ENCODE peak calls at places on chromosomes 7 and 10, in five cellular contexts. M is endothelial cell of umbilical vein, Z is foreskin fibroblast, D is GM23338, Y is psoas muscle. T is an unnamed sample.

GRCh38 chr10:60362461-60362860 is 27.2 kb downstream of the ANK3 start:
- DNase-seq in M (no peak), Z (no peak), D (peak; percentile 55), Y (no peak), T (no peak)

GRCh38 chr10:42976353-42977031 is 100.4 kb upstream of the RET start:
- DNase-seq in M (no peak), Z (no peak), D (no peak), Y (no peak), T (no peak)

GRCh38 chr10:88793747-88794299 is 8.7 kb upstream of the LIPM start:
- DNase-seq in M (no peak), Z (peak; percentile 30), D (no peak), Y (no peak), T (no peak)

GRCh38 chr10:120365872-120366271 is 91.2 kb upstream of the PLPP4 start:
- DNase-seq in M (no peak), Z (no peak), D (no peak), Y (no peak), T (no peak)

GRCh38 chr10:131850490-131850880 is 50.3 kb upstream of the PPP2R2D start:
- DNase-seq in M (no peak), Z (no peak), D (no peak), Y (no peak), T (no peak)

GRCh38 chr10:123945506-123945905 is 53.9 kb upstream of the CPXM2 start:
- DNase-seq in M (no peak), Z (peak; percentile 28), D (peak; percentile 64), Y (no peak), T (no peak)

GRCh38 chr10:132869621-132870020 is 72.7 kb downstream of the CFAP46 start:
- DNase-seq in M (no peak), Z (no peak), D (no peak), Y (no peak), T (no peak)

GRCh38 chr7:38318803-38319416 is 45.5 kb upstream of the TARP start:
- DNase-seq in M (peak; percentile 74), Z (peak; percentile 42), D (peak; percentile 94), Y (no peak), T (peak; percentile 61)

GRCh38 chr10:122163182-122164027 is 107.7 kb upstream of the BTBD16 start:
- DNase-seq in M (peak; percentile 49), Z (no peak), D (peak; percentile 96), Y (no peak), T (no peak)

GRCh38 chr7:159070422-159071148 is 74.1 kb downstream of the VIPR2 start:
- DNase-seq in M (no peak), Z (peak; percentile 0), D (no peak), Y (no peak), T (no peak)

DNA sequence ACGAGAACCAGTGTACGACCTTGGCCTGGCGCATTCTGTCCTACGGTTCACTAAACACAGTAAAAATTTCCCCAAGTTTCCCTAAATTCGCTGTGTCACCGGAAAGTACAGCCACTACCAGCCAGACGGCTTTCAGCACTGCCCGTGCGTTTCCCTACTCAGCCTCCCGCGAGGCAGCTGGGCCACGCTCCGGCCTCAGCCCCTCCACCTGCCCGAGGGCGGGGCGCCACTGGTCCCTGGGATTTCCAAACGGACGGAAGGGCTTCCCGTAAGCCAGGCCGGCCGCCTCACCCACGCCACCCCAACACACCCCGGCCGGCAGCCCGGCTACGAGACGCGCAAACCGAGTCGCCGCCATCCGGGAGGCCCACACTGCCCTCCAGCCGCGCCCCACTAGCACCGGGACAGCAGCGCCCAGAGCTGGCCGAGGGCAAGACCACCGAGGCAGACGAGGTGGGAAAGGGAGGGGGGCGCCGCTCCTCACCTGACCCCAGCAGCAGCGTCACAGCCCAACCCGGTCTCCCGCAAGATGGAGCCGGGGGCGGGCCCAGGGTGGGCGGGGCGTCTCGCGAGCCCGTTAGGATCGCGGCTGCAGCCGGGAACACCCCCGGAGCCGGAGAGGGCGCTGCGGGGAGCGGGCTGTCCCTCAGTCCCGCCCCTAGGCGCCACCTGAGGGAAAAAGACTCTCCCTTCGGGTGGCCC is at the start of gene ANXA7:
- DNase-seq in M (peak; percentile 88), Z (peak; percentile 82), D (peak; percentile 96), Y (peak; percentile 95), T (peak; percentile 53)
- TF ChIP-seq CTCF in M (peak; percentile 57), Z (peak; percentile 3), D (peak; percentile 15), Y (peak; percentile 21), T (peak; percentile 24)

GRCh38 chr10:27392606-27393005 is 111.5 kb upstream of the RAB18 start:
- DNase-seq in M (no peak), Z (no peak), D (no peak), Y (no peak), T (no peak)
- TF ChIP-seq CTCF in M (no peak), Z (no peak), D (no peak), Y (no peak), T (no peak)

GRCh38 chr7:75945297-75946168 is 30.6 kb downstream of the POR start:
- DNase-seq in M (no peak), Z (peak; percentile 43), D (no peak), Y (peak; percentile 39), T (no peak)
- TF ChIP-seq CTCF in M (no peak), Z (no peak), D (peak; percentile 12), Y (no peak), T (no peak)

DNA sequence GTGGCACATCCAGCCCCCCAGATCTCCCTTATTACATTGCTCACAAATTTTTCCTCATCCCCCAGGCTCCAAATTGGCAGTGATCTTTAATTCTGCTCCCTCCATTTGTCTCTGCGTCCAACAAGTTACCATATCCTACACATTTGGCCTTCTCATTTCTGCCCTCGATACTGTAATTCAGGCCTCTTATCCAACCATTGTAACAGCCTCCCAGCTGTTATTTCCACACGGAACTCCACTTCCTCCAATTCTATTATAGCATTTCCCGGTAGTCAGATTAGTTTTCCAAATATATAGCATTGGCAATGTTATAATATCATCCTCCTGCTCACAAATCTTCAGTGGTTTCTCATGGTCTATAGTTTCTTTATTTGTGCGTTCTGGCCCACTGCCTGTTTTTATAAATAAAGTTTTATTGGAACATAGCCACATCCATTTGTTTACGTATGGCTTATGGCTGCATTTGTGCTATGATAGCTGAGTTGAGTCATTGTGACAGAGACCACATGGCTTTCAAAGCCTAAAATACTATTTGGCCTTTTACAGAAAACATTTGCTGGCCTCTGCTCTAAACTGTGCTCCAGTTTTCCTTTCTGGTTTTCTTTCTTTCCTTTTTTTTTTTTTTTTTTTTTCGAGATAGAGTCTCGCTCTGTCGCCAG is 126.5 kb upstream of the ZNF438 start:
- DNase-seq in M (no peak), Z (no peak), D (no peak), Y (no peak), T (no peak)
- TF ChIP-seq CTCF in M (no peak), Z (no peak), D (no peak), Y (no peak), T (no peak)

GRCh38 chr10:68759967-68760366 is 38.9 kb downstream of the CCAR1 start:
- DNase-seq in M (no peak), Z (no peak), D (no peak), Y (no peak), T (no peak)

GRCh38 chr10:68759223-68759863 is 38.3 kb downstream of the CCAR1 start:
- DNase-seq in M (no peak), Z (no peak), D (no peak), Y (no peak), T (no peak)

GRCh38 chr10:68756246-68756645 is 35.2 kb downstream of the CCAR1 start:
- DNase-seq in M (no peak), Z (no peak), D (no peak), Y (no peak), T (no peak)

GRCh38 chr10:68752711-68753110 is 31.7 kb downstream of the CCAR1 start:
- DNase-seq in M (no peak), Z (no peak), D (no peak), Y (no peak), T (no peak)

GRCh38 chr10:68756766-68757165 is 35.7 kb downstream of the CCAR1 start:
- DNase-seq in M (no peak), Z (no peak), D (no peak), Y (no peak), T (no peak)
- TF ChIP-seq CTCF in M (no peak), Z (no peak), D (no peak), Y (no peak), T (no peak)

GRCh38 chr7:95904099-95904498 is 131.7 kb downstream of the DYNC1I1 start:
- DNase-seq in M (no peak), Z (no peak), D (no peak), Y (no peak), T (no peak)

GRCh38 chr7:95897557-95898183 is 125.3 kb downstream of the DYNC1I1 start:
- DNase-seq in M (peak; percentile 87), Z (no peak), D (no peak), Y (no peak), T (no peak)

GRCh38 chr7:95901006-95901405 is 128.7 kb downstream of the DYNC1I1 start:
- DNase-seq in M (no peak), Z (no peak), D (no peak), Y (no peak), T (no peak)

GRCh38 chr7:95905165-95905564 is 132.8 kb downstream of the DYNC1I1 start:
- DNase-seq in M (no peak), Z (no peak), D (peak; percentile 56), Y (no peak), T (no peak)

GRCh38 chr7:95899919-95900513 is 127.7 kb downstream of the DYNC1I1 start:
- DNase-seq in M (no peak), Z (no peak), D (peak; percentile 56), Y (no peak), T (no peak)
- TF ChIP-seq CTCF in M (no peak), Z (no peak), D (peak; percentile 63), Y (no peak), T (no peak)

GRCh38 chr7:22822486-22823141 is at the start of gene TOMM7:
- DNase-seq in M (peak; percentile 99), Z (peak; percentile 95), D (peak; percentile 99), Y (peak; percentile 90), T (peak; percentile 95)
- TF ChIP-seq CTCF in M (no peak), Z (no peak), D (peak; percentile 60), Y (peak; percentile 55), T (peak; percentile 13)

GRCh38 chr10:77867124-77867715 is 59.3 kb downstream of the DLG5 start:
- DNase-seq in M (no peak), Z (no peak), D (peak; percentile 29), Y (no peak), T (no peak)
- TF ChIP-seq CTCF in M (no peak), Z (no peak), D (no peak), Y (no peak), T (no peak)

GRCh38 chr10:34696423-34696822 is 118.7 kb downstream of the PARD3 start:
- DNase-seq in M (peak; percentile 64), Z (peak; percentile 67), D (no peak), Y (no peak), T (no peak)
- TF ChIP-seq CTCF in M (no peak), Z (no peak), D (no peak), Y (no peak), T (no peak)

DNA sequence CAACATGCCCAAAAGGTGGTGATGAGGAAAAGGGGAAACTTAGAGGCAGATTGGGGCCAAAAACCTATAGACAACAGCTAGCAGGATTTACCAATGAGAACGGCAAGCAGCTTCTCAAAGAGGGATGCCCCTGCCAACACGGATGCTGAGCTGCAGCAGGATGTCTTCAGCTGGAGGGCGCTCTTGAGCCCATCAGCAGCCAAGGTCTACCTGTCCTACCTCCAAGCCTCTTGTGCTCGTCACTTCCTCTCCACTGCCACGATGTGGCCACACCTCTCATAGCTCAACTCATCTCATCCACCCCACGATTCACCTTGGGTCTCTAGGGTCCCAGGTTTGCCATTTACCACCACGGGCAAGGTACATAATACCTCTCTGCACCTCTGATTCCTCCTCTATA is 36.5 kb downstream of the DLG5 start:
- DNase-seq in M (no peak), Z (no peak), D (peak; percentile 91), Y (no peak), T (no peak)
- TF ChIP-seq CTCF in M (no peak), Z (no peak), D (peak; percentile 92), Y (no peak), T (no peak)

T was measured in AG09319.